ENCODE peak calls at places on chromosomes 16 and 17, in four cellular contexts. I, C, U and L are unnamed samples.

GRCh38 chr17:72158895-72159885 is 38.4 kb downstream of the SOX9 start:
- DNase-seq in I (no peak), U (peak), C (no peak), L (no peak)

GRCh38 chr16:53600076-53600475 is 97.1 kb upstream of the AKTIP start:
- DNase-seq in I (no peak), C (no peak), U (no peak), L (no peak)

GRCh38 chr17:4331614-4332013 is 34.9 kb downstream of the UBE2G1 start:
- DNase-seq in C (no peak), U (no peak), I (no peak), L (no peak)

GRCh38 chr16:88974641-88975215 is 2.3 kb downstream of the CBFA2T3 start:
- DNase-seq in I (no peak), C (no peak), U (no peak), L (no peak)

GRCh38 chr16:19879241-19879792 is 5.3 kb downstream of the GPRC5B start:
- DNase-seq in C (no peak), U (peak), I (no peak), L (peak)

GRCh38 chr17:72763981-72764380 is 328.5 kb downstream of the SLC39A11 start:
- DNase-seq in U (peak), C (no peak), I (no peak), L (no peak)

GRCh38 chr17:33992113-33992512 is 263.0 kb upstream of the CCL2 start:
- DNase-seq in C (no peak), U (peak), I (no peak), L (no peak)

GRCh38 chr17:64216385-64217248 is 46.4 kb downstream of the TEX2 start:
- DNase-seq in U (peak), C (peak), I (no peak), L (no peak)

GRCh38 chr16:2900526-2901075 is 11.1 kb upstream of the FLYWCH1 start:
- DNase-seq in I (no peak), C (no peak), U (no peak), L (no peak)

GRCh38 chr16:49012961-49013726 is 268.5 kb downstream of the CBLN1 start:
- DNase-seq in U (no peak), I (no peak), C (peak), L (no peak)

GRCh38 chr16:87133112-87133850 is 183.9 kb downstream of the C16orf95 start:
- DNase-seq in C (no peak), I (no peak), U (no peak), L (no peak)
- H3K27ac ChIP-seq in C (no peak), I (no peak), U (no peak), L (no peak)

GRCh38 chr16:143456-143855 is 5.0 kb upstream of the NPRL3 start:
- DNase-seq in U (no peak), C (no peak), I (no peak), L (no peak)
- H3K27ac ChIP-seq in U (no peak), C (no peak), I (no peak), L (no peak)

GRCh38 chr16:31429314-31429713 is 1.2 kb upstream of the COX6A2 start:
- DNase-seq in I (no peak), C (no peak), U (no peak), L (no peak)
- H3K27ac ChIP-seq in I (no peak), C (no peak), U (no peak), L (no peak)

GRCh38 chr17:29571486-29571882 is 3.0 kb downstream of the TP53I13 start:
- DNase-seq in I (no peak), C (no peak), U (no peak), L (no peak)

GRCh38 chr17:29567362-29568330 is 809 bp upstream of the ABHD15 start:
- DNase-seq in C (peak), I (peak), U (peak), L (no peak)

GRCh38 chr17:29570521-29570920 is 2.0 kb downstream of the TP53I13 start:
- DNase-seq in C (peak), U (no peak), I (no peak), L (no peak)

GRCh38 chr17:29568331-29569244 is at the start of gene TP53I13:
- DNase-seq in I (peak), U (peak), C (peak), L (no peak)

DNA sequence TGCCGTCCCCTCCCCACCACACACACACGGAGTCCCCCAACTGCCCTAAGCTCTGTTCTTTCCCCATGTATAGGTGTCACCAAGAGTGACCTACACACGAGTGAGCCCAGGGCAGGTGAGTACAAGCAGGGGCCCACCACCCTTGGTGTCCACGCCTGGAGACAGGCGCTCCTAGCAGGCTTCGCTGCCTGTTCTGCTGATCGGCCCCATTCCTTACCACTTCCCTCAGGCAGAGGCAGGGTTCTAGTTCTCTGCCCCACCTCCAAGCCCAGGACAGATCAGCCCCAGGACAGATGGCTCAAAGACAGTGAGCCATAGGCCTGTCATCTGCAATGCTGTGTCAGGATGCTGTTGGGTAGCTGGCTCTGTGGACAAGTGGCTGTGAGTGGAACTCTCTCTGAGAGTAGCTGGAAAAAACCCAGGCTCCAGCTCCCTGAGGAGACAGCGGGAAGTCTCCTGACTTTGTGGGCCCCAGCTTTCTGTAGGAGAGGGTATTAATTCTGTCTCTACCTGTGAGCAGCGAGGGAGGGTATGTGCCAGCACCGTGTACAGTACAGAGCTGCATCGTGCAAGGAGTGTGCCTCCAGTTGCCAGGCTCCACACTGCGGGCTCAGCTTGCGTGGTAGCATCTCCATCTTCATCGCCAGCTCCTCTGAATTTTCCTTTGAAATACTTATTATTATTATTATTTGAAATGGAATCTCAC is 897 bp downstream of the TP53I13 start:
- DNase-seq in U (no peak), C (no peak), I (no peak), L (no peak)
- H3K27ac ChIP-seq in U (no peak), C (peak), I (peak), L (peak)

DNA sequence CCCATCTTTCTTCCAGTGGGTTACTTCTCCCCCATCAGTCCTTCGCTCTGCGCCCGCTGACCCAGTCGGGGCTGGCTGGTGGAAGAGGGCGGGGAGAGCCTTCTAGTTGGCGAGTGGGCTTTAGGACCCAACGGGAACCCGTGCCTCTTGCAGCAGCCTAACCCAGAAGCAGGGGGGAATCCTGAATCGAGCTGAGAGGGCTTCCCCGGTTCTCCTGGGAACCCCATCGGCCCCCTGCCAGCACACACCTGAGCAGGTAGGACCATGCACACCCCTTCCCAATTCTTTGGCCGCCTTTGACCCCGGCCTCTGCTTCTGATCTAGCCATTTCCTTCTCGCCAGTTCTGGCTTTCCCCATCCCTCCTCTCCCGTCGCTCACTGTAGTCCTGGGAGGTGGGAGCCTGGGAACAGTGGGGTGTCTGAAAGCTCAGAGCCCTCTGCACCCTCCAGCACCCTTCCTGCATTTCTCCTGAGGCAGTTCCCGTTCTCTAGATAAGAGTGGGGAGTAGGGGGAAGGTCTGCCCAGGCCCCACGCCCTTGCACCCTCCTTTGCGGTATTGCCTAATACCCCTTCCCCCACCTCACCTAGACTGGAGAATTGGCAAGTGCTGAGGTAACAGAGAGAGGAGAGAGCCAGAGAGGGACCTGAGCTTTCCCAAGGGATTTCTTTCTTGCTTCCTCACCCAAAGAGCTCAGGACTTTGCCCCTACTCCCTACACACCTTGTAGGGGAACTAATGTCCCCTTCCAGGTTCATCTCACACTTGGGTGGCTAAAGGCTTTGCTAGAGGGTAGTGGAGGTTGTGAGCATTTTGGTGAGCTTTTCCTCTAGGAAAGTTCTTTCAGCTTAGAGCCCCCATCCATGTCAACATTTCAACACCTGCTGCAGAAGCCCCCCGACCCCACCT is at the start of gene RARA:
- DNase-seq in C (peak), I (no peak), U (peak), L (no peak)
- H3K27ac ChIP-seq in C (peak), I (peak), U (no peak), L (no peak)

GRCh38 chr16:11296706-11297491 is 15.8 kb upstream of the PRM1 start:
- DNase-seq in I (no peak), C (no peak), U (no peak), L (no peak)
- H3K27ac ChIP-seq in I (no peak), C (no peak), U (no peak), L (no peak)

GRCh38 chr17:42275527-42276358 is 448 bp downstream of the STAT5B start:
- DNase-seq in I (no peak), U (peak), C (peak), L (peak)

GRCh38 chr17:42274812-42275526 is 1.2 kb downstream of the STAT5B start:
- DNase-seq in U (no peak), I (no peak), C (no peak), L (no peak)

GRCh38 chr17:42276359-42276608 is at the start of gene STAT5B:
- DNase-seq in U (peak), C (peak), I (no peak), L (no peak)

GRCh38 chr17:42277342-42277712 is 1.1 kb upstream of the STAT5B start:
- DNase-seq in I (no peak), U (no peak), C (peak), L (no peak)

DNA sequence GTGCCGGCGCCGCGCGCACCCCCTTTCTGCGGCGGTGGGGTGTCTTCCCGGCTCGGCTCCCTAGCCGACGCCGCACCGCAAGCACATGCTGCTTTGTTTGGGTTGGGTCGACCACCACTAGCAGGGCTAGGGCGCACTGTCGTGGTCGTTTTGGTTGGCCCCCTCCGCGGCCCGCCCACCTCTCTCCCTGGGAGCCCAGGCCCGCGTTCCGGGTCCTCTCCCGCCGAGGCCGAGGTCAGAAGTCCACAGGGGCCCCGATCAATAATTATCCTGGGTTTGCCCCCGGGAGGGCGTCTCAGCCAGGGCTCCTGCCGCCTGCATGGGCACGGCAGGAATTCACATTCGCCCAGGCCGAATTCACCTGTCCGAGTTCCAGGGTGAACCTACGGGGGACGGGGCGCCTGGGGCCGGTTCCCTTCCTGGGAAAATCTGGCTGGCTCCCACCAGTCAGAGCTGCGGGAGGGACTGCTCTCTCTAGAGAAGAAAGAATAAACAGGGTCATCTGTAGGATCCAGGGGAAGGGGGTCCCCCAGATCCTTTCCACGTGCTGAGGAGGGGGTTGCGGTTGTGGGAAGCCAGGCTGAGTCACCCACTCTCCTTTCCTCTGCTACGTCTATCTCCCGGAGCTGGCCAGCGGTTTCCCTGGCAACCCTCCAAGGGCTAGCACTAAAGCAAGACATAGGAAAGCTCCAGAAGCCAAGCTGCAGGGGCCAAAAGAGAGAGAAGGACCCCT is 584 bp upstream of the STAT5B start:
- DNase-seq in U (peak), I (no peak), C (peak), L (peak)
- H3K27ac ChIP-seq in U (no peak), I (peak), C (peak), L (peak)